ENCODE peak calls at places on chromosomes 2 and 18, in seven cellular contexts. Q, F, W, K, J, U and L are unnamed samples.
A peak's percentile ranks its signal among the peaks of the same experiment; 100 is the strongest.

GRCh38 chr2:27792759-27793158 is 21.2 kb downstream of the MRPL33 start:
- DNase-seq in Q (no peak), F (no peak), W (no peak), K (peak; percentile 81), J (no peak), U (no peak), L (no peak)

GRCh38 chr2:13195270-13195669 is 478.5 kb downstream of the TRIB2 start:
- DNase-seq in Q (no peak), F (no peak), W (no peak), K (no peak), J (no peak), U (no peak), L (no peak)

GRCh38 chr18:37575646-37576045 is 10.0 kb upstream of the CELF4 start:
- DNase-seq in Q (no peak), F (peak; percentile 69), W (no peak), K (no peak), J (no peak), U (no peak), L (no peak)

GRCh38 chr2:180781276-180781675 is 199.1 kb upstream of the UBE2E3 start:
- DNase-seq in Q (no peak), F (no peak), W (no peak), K (no peak), J (no peak), U (no peak), L (no peak)

GRCh38 chr2:159960413-159960812 is 102.0 kb downstream of the PLA2R1 start:
- DNase-seq in Q (no peak), F (no peak), W (peak; percentile 15), K (peak; percentile 85), J (no peak), U (peak; percentile 6), L (no peak)

GRCh38 chr2:101616411-101616810 is 81.1 kb upstream of the MAP4K4 start:
- DNase-seq in Q (no peak), F (no peak), W (no peak), K (peak; percentile 34), J (no peak), U (no peak), L (no peak)

GRCh38 chr2:45102141-45102540 is 92.9 kb upstream of the SIX2 start:
- DNase-seq in Q (no peak), F (no peak), W (no peak), K (no peak), J (no peak), U (no peak), L (no peak)

GRCh38 chr2:186422226-186422625 is 63.8 kb upstream of the ZC3H15 start:
- DNase-seq in Q (no peak), F (no peak), W (peak; percentile 37), K (peak; percentile 96), J (no peak), U (no peak), L (peak; percentile 64)

GRCh38 chr2:148903946-148904345 is 28.9 kb downstream of the KIF5C start:
- DNase-seq in Q (no peak), F (no peak), W (no peak), K (no peak), J (no peak), U (no peak), L (no peak)

GRCh38 chr2:233538741-233539140 is 27.8 kb downstream of the USP40 start:
- DNase-seq in Q (no peak), F (no peak), W (no peak), K (no peak), J (no peak), U (no peak), L (no peak)

GRCh38 chr2:190947139-190947538 is 66.5 kb downstream of the GLS start:
- DNase-seq in Q (no peak), F (no peak), W (no peak), K (peak; percentile 40), J (no peak), U (no peak), L (no peak)

GRCh38 chr2:175293195-175293594 is 111.7 kb upstream of the ATP5MC3 start:
- DNase-seq in Q (no peak), F (no peak), W (no peak), K (no peak), J (no peak), U (no peak), L (no peak)

GRCh38 chr18:61545281-61546245 is 212.3 kb downstream of the CDH20 start:
- DNase-seq in Q (no peak), F (no peak), W (no peak), K (no peak), J (no peak), U (peak; percentile 65), L (no peak)

GRCh38 chr18:11040359-11040758 is 109.0 kb downstream of the PIEZO2 start:
- DNase-seq in Q (no peak), F (no peak), W (no peak), K (no peak), J (no peak), U (no peak), L (no peak)

GRCh38 chr18:23943104-23943503 is 71.5 kb upstream of the TTC39C start:
- DNase-seq in Q (no peak), F (no peak), W (no peak), K (no peak), J (no peak), U (no peak), L (peak; percentile 26)

GRCh38 chr2:170929686-170930050 is 615 bp downstream of the GORASP2 start:
- DNase-seq in Q (peak; percentile 68), F (peak; percentile 80), W (peak; percentile 27), K (peak; percentile 26), J (peak; percentile 71), U (peak; percentile 34), L (peak; percentile 86)

GRCh38 chr18:3411854-3412268 is 38.1 kb upstream of the TGIF1 start:
- DNase-seq in Q (peak; percentile 49), F (no peak), W (no peak), K (no peak), J (no peak), U (no peak), L (no peak)

GRCh38 chr2:121243821-121244460 is 41.1 kb downstream of the TFCP2L1 start:
- DNase-seq in Q (no peak), F (no peak), W (no peak), K (no peak), J (no peak), U (no peak), L (no peak)

GRCh38 chr2:11775384-11775783 is 29.0 kb downstream of the LPIN1 start:
- DNase-seq in Q (no peak), F (no peak), W (no peak), K (peak; percentile 56), J (no peak), U (no peak), L (no peak)

GRCh38 chr18:37440206-37440605 is 125.4 kb downstream of the CELF4 start:
- DNase-seq in Q (no peak), F (no peak), W (no peak), K (no peak), J (no peak), U (no peak), L (no peak)

GRCh38 chr2:69116438-69116837 is 103.5 kb downstream of the ANTXR1 start:
- DNase-seq in Q (no peak), F (no peak), W (no peak), K (peak; percentile 50), J (no peak), U (no peak), L (no peak)

GRCh38 chr2:21059885-21060610 is 16.2 kb upstream of the APOB start:
- DNase-seq in Q (no peak), F (no peak), W (no peak), K (no peak), J (no peak), U (no peak), L (no peak)

GRCh38 chr18:14104906-14105748 is 27.1 kb downstream of the ZNF519 start:
- DNase-seq in Q (no peak), F (no peak), W (no peak), K (no peak), J (no peak), U (no peak), L (no peak)
- TF ChIP-seq POLR2A in Q (no peak), F (no peak), W (no peak), K (no peak), J (no peak), U (no peak), L (no peak)

GRCh38 chr18:79947881-79948610 is 3.4 kb downstream of the SLC66A2 start:
- DNase-seq in Q (peak; percentile 46), F (peak; percentile 72), W (no peak), K (no peak), J (peak; percentile 47), U (no peak), L (no peak)

GRCh38 chr18:79948719-79949411 is 2.6 kb downstream of the SLC66A2 start:
- DNase-seq in Q (peak; percentile 7), F (peak; percentile 53), W (no peak), K (no peak), J (peak; percentile 43), U (no peak), L (no peak)

GRCh38 chr18:79951545-79952456 is at the start of gene SLC66A2:
- DNase-seq in Q (peak; percentile 96), F (peak; percentile 94), W (peak; percentile 56), K (peak; percentile 83), J (peak; percentile 94), U (peak; percentile 88), L (peak; percentile 98)

GRCh38 chr18:79950440-79951341 is 762 bp downstream of the SLC66A2 start:
- DNase-seq in Q (peak; percentile 59), F (peak; percentile 78), W (no peak), K (peak; percentile 12), J (peak; percentile 67), U (no peak), L (peak; percentile 91)

DNA sequence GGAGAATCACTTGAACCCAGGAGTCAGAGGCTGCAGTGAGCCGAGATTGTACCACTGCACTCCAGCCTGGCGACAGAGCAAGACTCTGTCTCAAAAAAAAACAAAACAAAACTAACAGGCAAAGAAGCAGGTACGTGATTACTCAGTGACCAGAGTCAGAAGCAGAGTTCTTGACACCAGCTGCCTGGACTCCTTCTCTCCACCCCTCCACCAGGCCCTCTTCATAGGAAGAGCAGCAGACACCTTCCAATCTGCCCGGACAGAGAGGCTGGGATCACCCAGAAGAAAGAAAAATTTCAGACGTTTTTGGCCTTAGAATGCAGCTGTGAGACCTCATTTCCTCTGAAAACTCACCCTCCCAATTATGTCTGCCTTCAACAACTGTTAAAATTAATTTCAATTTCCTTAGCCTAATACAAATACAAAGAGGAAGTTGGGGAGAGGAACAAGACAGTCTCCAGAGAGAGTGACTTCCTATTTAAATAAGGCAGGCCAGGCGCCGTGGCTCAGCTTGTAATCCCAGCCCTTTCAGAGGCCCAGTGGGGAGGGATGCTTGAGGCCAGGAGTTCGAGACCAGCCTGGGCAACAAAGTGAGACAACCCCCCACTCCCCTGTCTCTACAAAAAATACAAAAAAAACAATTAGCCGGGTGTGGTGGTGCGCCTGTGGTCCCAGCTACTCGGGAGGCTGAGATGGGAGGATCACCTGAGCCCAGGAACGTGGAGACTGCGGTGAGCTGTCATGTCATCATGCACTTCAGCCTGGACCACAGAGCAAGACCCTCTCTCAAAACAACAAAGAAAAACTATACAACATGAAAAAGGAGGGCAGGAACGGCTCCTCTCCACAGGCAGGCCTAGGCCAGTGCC is 1.6 kb downstream of the SLC66A2 start:
- DNase-seq in Q (peak; percentile 43), F (peak; percentile 83), W (no peak), K (no peak), J (peak; percentile 69), U (no peak), L (no peak)
- TF ChIP-seq POLR2A in Q (no peak), F (no peak), W (no peak), K (no peak), J (no peak), U (no peak), L (no peak)

GRCh38 chr2:169478745-169479256 is 493 bp upstream of the BBS5 start:
- DNase-seq in Q (no peak), F (no peak), W (no peak), K (no peak), J (no peak), U (no peak), L (no peak)
- TF ChIP-seq POLR2A in Q (no peak), F (no peak), W (no peak), K (no peak), J (no peak), U (no peak), L (no peak)

GRCh38 chr2:86489542-86489941 is 48.4 kb downstream of the KDM3A start:
- DNase-seq in Q (no peak), F (no peak), W (no peak), K (no peak), J (no peak), U (no peak), L (no peak)
- TF ChIP-seq POLR2A in Q (no peak), F (no peak), W (no peak), K (no peak), J (no peak), U (no peak), L (no peak)